ENCODE peak calls at places on chromosomes 2 and 18, in four cellular contexts. One of them, this sample, is unnamed.

GRCh38 chr18:48896875-48897511 is 53.8 kb downstream of the SMAD7 start:
- DNase-seq in EH: peak
- DNase-seq in amygdala: no peak
- DNase-seq in lower lobe of right lung: peak
- DNase-seq in this sample: peak

GRCh38 chr2:15568874-15569273 is 7.7 kb upstream of the NBAS start:
- DNase-seq in EH: no peak
- DNase-seq in amygdala: no peak
- DNase-seq in lower lobe of right lung: no peak
- DNase-seq in this sample: no peak

GRCh38 chr2:128635361-128635900 is 316.8 kb upstream of the HS6ST1 start:
- DNase-seq in EH: peak
- DNase-seq in amygdala: no peak
- DNase-seq in lower lobe of right lung: no peak
- DNase-seq in this sample: no peak

GRCh38 chr2:162074579-162074922 is 536 bp upstream of the DPP4 start:
- DNase-seq in EH: no peak
- DNase-seq in amygdala: no peak
- DNase-seq in lower lobe of right lung: no peak
- DNase-seq in this sample: no peak

GRCh38 chr2:30235008-30235655 is 3.8 kb downstream of the LBH start:
- DNase-seq in EH: no peak
- DNase-seq in amygdala: no peak
- DNase-seq in lower lobe of right lung: no peak
- DNase-seq in this sample: no peak

GRCh38 chr2:45935791-45936622 is 284.5 kb downstream of the PRKCE start:
- DNase-seq in EH: peak
- DNase-seq in amygdala: peak
- DNase-seq in lower lobe of right lung: peak
- DNase-seq in this sample: peak

GRCh38 chr2:129726271-129726670 is 253.2 kb upstream of the RAB6C start:
- DNase-seq in EH: no peak
- DNase-seq in amygdala: no peak
- DNase-seq in lower lobe of right lung: no peak
- DNase-seq in this sample: no peak

GRCh38 chr2:240142256-240142775 is 1.9 kb upstream of the OTOS start:
- DNase-seq in EH: no peak
- DNase-seq in amygdala: no peak
- DNase-seq in lower lobe of right lung: peak
- DNase-seq in this sample: no peak

GRCh38 chr2:234593636-234594035 is 96.8 kb upstream of the ARL4C start:
- DNase-seq in EH: peak
- DNase-seq in amygdala: no peak
- DNase-seq in lower lobe of right lung: no peak
- DNase-seq in this sample: no peak

GRCh38 chr18:55838841-55839240 is 250.8 kb upstream of the TCF4 start:
- DNase-seq in EH: peak
- DNase-seq in amygdala: no peak
- DNase-seq in lower lobe of right lung: no peak
- DNase-seq in this sample: no peak

GRCh38 chr2:209348453-209348852 is 75.4 kb upstream of the MAP2 start:
- DNase-seq in EH: no peak
- DNase-seq in amygdala: no peak
- DNase-seq in lower lobe of right lung: no peak
- DNase-seq in this sample: no peak

GRCh38 chr2:150792780-150793300 is 305.4 kb upstream of the RND3 start:
- DNase-seq in EH: no peak
- DNase-seq in amygdala: no peak
- DNase-seq in lower lobe of right lung: no peak
- DNase-seq in this sample: no peak